ENCODE peak calls at places on chromosomes 12 and 14, in nine cellular contexts. Q, E, F, P, Z, M, T, S and B are unnamed samples.

GRCh38 chr12:113899844-113900471 is 66.2 kb downstream of the RBM19 start:
- DNase-seq in E (peak; percentile 42), Q (peak; percentile 71), M (no peak), F (no peak), T (no peak), P (no peak), S (no peak), Z (no peak), B (no peak)

GRCh38 chr12:32921397-32921796 is 24.8 kb upstream of the PKP2 start:
- DNase-seq in S (no peak), Z (no peak), F (peak; percentile 6), P (peak; percentile 66), M (no peak), Q (no peak), T (no peak), E (no peak), B (no peak)

GRCh38 chr12:118544569-118544968 is 168.2 kb downstream of the SUDS3 start:
- DNase-seq in E (no peak), T (peak; percentile 70), Q (no peak), P (peak; percentile 65), F (peak; percentile 41), Z (no peak), M (no peak), S (no peak), B (no peak)

GRCh38 chr14:49598182-49598478 is 610 bp upstream of the LRR1 start:
- DNase-seq in M (peak; percentile 56), E (no peak), S (no peak), P (no peak), Z (no peak), F (no peak), T (no peak), Q (no peak), B (no peak)

GRCh38 chr12:120007272-120007671 is 18.2 kb downstream of the BICDL1 start:
- DNase-seq in M (no peak), T (no peak), P (no peak), Z (peak; percentile 48), F (no peak), Q (peak; percentile 5), S (no peak), E (no peak), B (no peak)

GRCh38 chr12:85275359-85275758 is 4.7 kb upstream of the ALX1 start:
- DNase-seq in Q (no peak), Z (no peak), M (no peak), S (peak; percentile 58), P (no peak), E (peak; percentile 18), F (no peak), T (no peak), B (peak; percentile 16)

GRCh38 chr14:32017587-32017986 is 59.5 kb upstream of the ARHGAP5 start:
- DNase-seq in P (no peak), Q (no peak), E (no peak), M (no peak), T (no peak), Z (no peak), S (no peak), F (no peak), B (no peak)

GRCh38 chr14:95460647-95461478 is 55.6 kb downstream of the SYNE3 start:
- DNase-seq in T (peak; percentile 37), S (no peak), F (peak; percentile 94), E (peak; percentile 24), Q (peak; percentile 55), Z (no peak), P (peak; percentile 45), M (no peak), B (peak; percentile 50)

GRCh38 chr12:210277-211141 is 3.4 kb downstream of the SLC6A12 start:
- DNase-seq in E (no peak), P (no peak), F (no peak), Z (no peak), S (no peak), T (no peak), M (no peak), Q (no peak), B (no peak)

GRCh38 chr14:22566845-22567244 is 22.2 kb downstream of the DAD1 start:
- DNase-seq in T (no peak), S (no peak), Z (no peak), P (no peak), E (no peak), F (no peak), M (no peak), Q (no peak), B (no peak)

GRCh38 chr12:47124451-47124850 is 44.7 kb upstream of the AMIGO2 start:
- DNase-seq in E (no peak), P (peak; percentile 36), F (peak; percentile 50), M (no peak), Z (no peak), T (no peak), Q (no peak), S (no peak), B (no peak)

GRCh38 chr14:59870277-59871165 is at the start of gene RTN1:
- DNase-seq in F (peak; percentile 53), M (peak; percentile 82), S (peak; percentile 24), Q (peak; percentile 87), E (peak; percentile 85), Z (no peak), P (peak; percentile 81), T (no peak), B (peak; percentile 63)

GRCh38 chr14:93207468-93208308 is 632 bp downstream of the UBR7 start:
- DNase-seq in F (peak; percentile 78), P (peak; percentile 51), E (peak; percentile 78), S (no peak), Z (peak; percentile 56), T (no peak), M (peak; percentile 79), Q (peak; percentile 79), B (peak; percentile 75)

GRCh38 chr12:23699031-23699430 is 250.4 kb downstream of the SOX5 start:
- DNase-seq in F (no peak), Q (no peak), P (no peak), M (no peak), E (no peak), Z (no peak), T (no peak), S (no peak), B (no peak)

GRCh38 chr12:55797068-55797467 is 20.5 kb downstream of the SARNP start:
- DNase-seq in P (peak; percentile 47), F (peak; percentile 59), Q (peak; percentile 78), Z (peak; percentile 57), M (peak; percentile 68), T (peak; percentile 26), E (peak; percentile 83), S (no peak), B (peak; percentile 69)
- TF ChIP-seq EZH2phosphoT487 in P (no peak), F (no peak), Q (no peak), Z (no peak), M (no peak), T (no peak), E (no peak), S (no peak), B (no peak)

GRCh38 chr14:83297361-83297760 is 1763.7 kb upstream of the SEL1L start:
- DNase-seq in Q (no peak), Z (no peak), M (no peak), P (no peak), F (no peak), T (no peak), E (no peak), S (no peak), B (no peak)

GRCh38 chr14:83294941-83295340 is 1761.3 kb upstream of the SEL1L start:
- DNase-seq in P (no peak), M (no peak), Z (no peak), Q (no peak), E (no peak), T (no peak), F (peak; percentile 24), S (no peak), B (no peak)

GRCh38 chr14:83300454-83301064 is 1766.9 kb upstream of the SEL1L start:
- DNase-seq in E (peak; percentile 47), Z (peak; percentile 51), T (no peak), F (peak; percentile 58), S (peak; percentile 7), P (peak; percentile 43), Q (peak; percentile 39), M (peak; percentile 12), B (peak; percentile 60)
- TF ChIP-seq EZH2phosphoT487 in E (no peak), Z (no peak), T (no peak), F (no peak), S (no peak), P (no peak), Q (no peak), M (no peak), B (no peak)

DNA sequence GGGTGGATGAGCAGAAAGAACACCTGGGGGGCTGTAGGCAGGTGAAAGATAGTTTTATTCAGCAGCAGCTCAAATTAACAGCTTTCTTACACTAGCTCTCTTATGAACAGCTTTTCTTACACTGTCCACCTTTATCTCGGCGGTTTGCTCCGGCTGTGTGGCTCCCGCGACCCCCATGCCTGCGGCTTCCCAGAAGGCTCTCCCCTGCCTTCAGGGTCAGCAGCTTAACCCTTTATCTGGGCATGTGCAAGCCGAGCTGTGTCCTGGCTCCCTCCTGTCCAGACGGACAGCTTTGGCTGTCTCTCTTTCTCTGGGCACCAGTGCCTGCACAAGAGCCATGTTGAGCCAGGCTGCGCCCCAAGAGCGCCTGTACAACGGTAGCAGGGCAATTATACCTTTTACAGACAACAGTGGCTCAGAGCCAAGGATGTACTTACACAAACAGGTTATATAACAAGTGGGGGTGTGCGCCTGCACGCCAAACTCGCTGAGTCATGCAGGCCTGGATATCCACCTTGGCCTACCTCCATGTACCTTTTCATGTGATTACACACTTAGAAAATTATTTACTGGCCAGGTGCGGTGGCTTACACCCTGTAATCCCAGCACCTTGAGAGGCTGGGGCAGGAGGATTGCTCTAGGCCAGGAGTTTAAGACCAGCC is 28.5 kb upstream of the KLHL42 start:
- DNase-seq in T (peak; percentile 77), F (no peak), M (no peak), P (peak; percentile 99), Q (peak; percentile 8), S (no peak), E (no peak), Z (peak; percentile 13), B (peak; percentile 30)
- TF ChIP-seq EZH2phosphoT487 in T (no peak), F (no peak), M (no peak), P (no peak), Q (no peak), S (no peak), E (no peak), Z (no peak), B (no peak)

DNA sequence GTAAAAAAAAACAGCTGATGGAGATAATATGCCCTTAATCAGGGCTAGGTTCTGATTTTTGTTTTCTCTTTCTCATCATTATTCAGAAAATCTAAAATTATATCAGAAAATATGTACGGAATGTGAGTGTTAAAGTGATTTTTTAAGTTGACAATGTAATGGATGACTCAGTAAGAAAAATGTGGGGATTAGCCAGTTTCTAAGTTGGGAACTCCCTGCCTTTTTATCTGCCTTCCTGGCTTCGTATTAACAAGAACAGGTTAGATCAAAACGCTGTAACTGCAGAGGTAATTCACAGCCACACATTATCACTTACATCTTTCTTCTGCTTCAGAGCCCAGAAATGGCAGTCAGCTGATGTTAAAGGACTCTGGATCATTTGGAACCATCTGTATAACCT is 135.9 kb upstream of the SLC16A7 start:
- DNase-seq in M (no peak), P (peak; percentile 30), T (no peak), E (peak; percentile 11), Z (no peak), F (peak; percentile 47), Q (no peak), S (no peak), B (peak; percentile 10)
- TF ChIP-seq EZH2phosphoT487 in M (no peak), P (no peak), T (no peak), E (no peak), Z (no peak), F (no peak), Q (no peak), S (no peak), B (no peak)

GRCh38 chr12:117404203-117404853 is 42.9 kb upstream of the NOS1 start:
- DNase-seq in E (no peak), Z (no peak), Q (no peak), S (no peak), P (no peak), F (no peak), M (no peak), T (no peak), B (no peak)
- TF ChIP-seq EZH2phosphoT487 in E (no peak), Z (no peak), Q (no peak), S (no peak), P (no peak), F (no peak), M (no peak), T (no peak), B (no peak)